ENCODE peak calls at places on chromosomes 1 and 21, in five cellular contexts. S, D, R, N and E are unnamed samples.

GRCh38 chr1:57034713-57035112 is 68.9 kb upstream of the C8B start:
- DNase-seq in R (no peak), D (no peak), S (no peak), N (no peak), E (no peak)

GRCh38 chr1:182029379-182030331 is 31.9 kb downstream of the ZNF648 start:
- DNase-seq in R (peak), N (peak), S (peak), D (peak), E (peak)

GRCh38 chr1:44608141-44608540 is 66.1 kb downstream of the TMEM53 start:
- DNase-seq in S (no peak), N (no peak), R (no peak), D (no peak), E (no peak)

GRCh38 chr1:22915816-22916468 is 56.7 kb downstream of the LACTBL1 start:
- DNase-seq in D (no peak), R (no peak), N (no peak), S (no peak), E (no peak)

GRCh38 chr1:27952147-27952546 is 7.6 kb upstream of the XKR8 start:
- DNase-seq in S (no peak), D (peak), R (no peak), N (no peak), E (no peak)

GRCh38 chr1:155715777-155716176 is 26.9 kb downstream of the DAP3 start:
- DNase-seq in N (no peak), D (no peak), S (no peak), R (no peak), E (no peak)

GRCh38 chr1:114330451-114330983 is 176.8 kb upstream of the SYT6 start:
- DNase-seq in D (peak), N (no peak), R (no peak), S (no peak), E (no peak)

GRCh38 chr1:178189814-178190213 is 95.9 kb downstream of the RASAL2 start:
- DNase-seq in R (peak), N (peak), S (no peak), D (no peak), E (peak)

GRCh38 chr1:15352122-15352957 is 57.3 kb upstream of the EFHD2 start:
- DNase-seq in R (no peak), D (peak), N (no peak), S (no peak), E (no peak)

GRCh38 chr1:152926091-152926490 is 17.7 kb downstream of the IVL start:
- DNase-seq in D (no peak), N (no peak), S (no peak), R (no peak), E (peak)

GRCh38 chr1:85315789-85316188 is 39.4 kb upstream of the BCL10 start:
- DNase-seq in R (no peak), S (no peak), D (no peak), N (no peak), E (no peak)

GRCh38 chr1:66182551-66183178 is 351.3 kb upstream of the SGIP1 start:
- DNase-seq in N (no peak), D (peak), S (no peak), R (peak), E (no peak)

GRCh38 chr21:38392722-38393121 is 105.6 kb downstream of the ERG start:
- DNase-seq in S (no peak), D (no peak), R (no peak), N (no peak), E (no peak)

GRCh38 chr1:30730351-30731108 is 7.1 kb upstream of the MATN1 start:
- DNase-seq in D (no peak), R (no peak), N (no peak), S (no peak), E (no peak)

GRCh38 chr1:73909043-73909567 is 288.9 kb downstream of the LRRIQ3 start:
- DNase-seq in S (no peak), D (no peak), R (no peak), N (no peak), E (no peak)

GRCh38 chr1:11180342-11180744 is 8.8 kb upstream of the ANGPTL7 start:
- DNase-seq in D (no peak), R (peak), N (no peak), S (no peak), E (no peak)

GRCh38 chr1:230686747-230687146 is 27.2 kb downstream of the AGT start:
- DNase-seq in R (no peak), N (no peak), D (no peak), S (no peak), E (no peak)

GRCh38 chr1:178938281-178938958 is 67.5 kb upstream of the ANGPTL1 start:
- DNase-seq in R (no peak), S (no peak), N (no peak), D (no peak), E (no peak)

GRCh38 chr1:108531429-108531828 is 28.5 kb upstream of the EEIG2 start:
- DNase-seq in S (no peak), N (no peak), D (no peak), R (no peak), E (no peak)

GRCh38 chr1:36539526-36539925 is 56.8 kb upstream of the CSF3R start:
- DNase-seq in R (no peak), N (no peak), D (no peak), S (no peak), E (no peak)